ENCODE peak calls at places on chromosomes 2 and 18, in eight cellular contexts. One of them, this sample, is unnamed.

GRCh38 chr18:58639751-58640427 is 11.0 kb upstream of the ALPK2 start:
- DNase-seq in HFFc6: peak
- DNase-seq in NCI-H1436: no peak
- DNase-seq in stimulated activated CD4-positive, alpha-beta T cell treated with anti-CD3 and anti-CD28 coated beads, Interleukin-15, amount 100 ng/mL, for 48 hours: no peak
- DNase-seq in ELR: peak
- DNase-seq in kidney glomerular epithelial cell: no peak
- DNase-seq in activated naive CD8-positive, alpha-beta T cell treated with anti-CD3 and anti-CD28 coated beads, Interleukin-2, amount 50 U/mL, for 16 hours: no peak
- DNase-seq in astrocyte of the spinal cord: peak
- DNase-seq in this sample: no peak

GRCh38 chr18:57959278-57959677 is 84.7 kb upstream of the NEDD4L start:
- DNase-seq in ELR: peak
- DNase-seq in NCI-H1436: peak
- DNase-seq in HFFc6: peak
- DNase-seq in kidney glomerular epithelial cell: peak
- DNase-seq in activated naive CD8-positive, alpha-beta T cell treated with anti-CD3 and anti-CD28 coated beads, Interleukin-2, amount 50 U/mL, for 16 hours: no peak
- DNase-seq in stimulated activated CD4-positive, alpha-beta T cell treated with anti-CD3 and anti-CD28 coated beads, Interleukin-15, amount 100 ng/mL, for 48 hours: no peak
- DNase-seq in astrocyte of the spinal cord: peak
- DNase-seq in this sample: no peak

GRCh38 chr18:57088883-57089282 is 58.0 kb upstream of the BOD1L2 start:
- DNase-seq in astrocyte of the spinal cord: no peak
- DNase-seq in stimulated activated CD4-positive, alpha-beta T cell treated with anti-CD3 and anti-CD28 coated beads, Interleukin-15, amount 100 ng/mL, for 48 hours: no peak
- DNase-seq in kidney glomerular epithelial cell: no peak
- DNase-seq in HFFc6: no peak
- DNase-seq in NCI-H1436: peak
- DNase-seq in ELR: no peak
- DNase-seq in activated naive CD8-positive, alpha-beta T cell treated with anti-CD3 and anti-CD28 coated beads, Interleukin-2, amount 50 U/mL, for 16 hours: no peak
- DNase-seq in this sample: no peak

GRCh38 chr2:159612255-159612901 is 4.0 kb downstream of the BAZ2B start:
- DNase-seq in stimulated activated CD4-positive, alpha-beta T cell treated with anti-CD3 and anti-CD28 coated beads, Interleukin-15, amount 100 ng/mL, for 48 hours: no peak
- DNase-seq in HFFc6: no peak
- DNase-seq in NCI-H1436: peak
- DNase-seq in ELR: no peak
- DNase-seq in kidney glomerular epithelial cell: peak
- DNase-seq in activated naive CD8-positive, alpha-beta T cell treated with anti-CD3 and anti-CD28 coated beads, Interleukin-2, amount 50 U/mL, for 16 hours: no peak
- DNase-seq in astrocyte of the spinal cord: no peak
- DNase-seq in this sample: no peak

GRCh38 chr2:23620841-23621341 is 235.9 kb downstream of the KLHL29 start:
- DNase-seq in astrocyte of the spinal cord: peak
- DNase-seq in NCI-H1436: peak
- DNase-seq in HFFc6: no peak
- DNase-seq in ELR: no peak
- DNase-seq in kidney glomerular epithelial cell: no peak
- DNase-seq in stimulated activated CD4-positive, alpha-beta T cell treated with anti-CD3 and anti-CD28 coated beads, Interleukin-15, amount 100 ng/mL, for 48 hours: no peak
- DNase-seq in activated naive CD8-positive, alpha-beta T cell treated with anti-CD3 and anti-CD28 coated beads, Interleukin-2, amount 50 U/mL, for 16 hours: no peak
- DNase-seq in this sample: no peak

GRCh38 chr2:219010162-219010756 is 17.0 kb upstream of the CRYBA2 start:
- DNase-seq in HFFc6: peak
- DNase-seq in activated naive CD8-positive, alpha-beta T cell treated with anti-CD3 and anti-CD28 coated beads, Interleukin-2, amount 50 U/mL, for 16 hours: no peak
- DNase-seq in NCI-H1436: peak
- DNase-seq in stimulated activated CD4-positive, alpha-beta T cell treated with anti-CD3 and anti-CD28 coated beads, Interleukin-15, amount 100 ng/mL, for 48 hours: no peak
- DNase-seq in ELR: peak
- DNase-seq in kidney glomerular epithelial cell: no peak
- DNase-seq in astrocyte of the spinal cord: no peak
- DNase-seq in this sample: no peak

GRCh38 chr2:63576546-63576945 is 11.7 kb downstream of the WDPCP start:
- DNase-seq in activated naive CD8-positive, alpha-beta T cell treated with anti-CD3 and anti-CD28 coated beads, Interleukin-2, amount 50 U/mL, for 16 hours: no peak
- DNase-seq in kidney glomerular epithelial cell: no peak
- DNase-seq in ELR: no peak
- DNase-seq in HFFc6: no peak
- DNase-seq in NCI-H1436: no peak
- DNase-seq in astrocyte of the spinal cord: no peak
- DNase-seq in stimulated activated CD4-positive, alpha-beta T cell treated with anti-CD3 and anti-CD28 coated beads, Interleukin-15, amount 100 ng/mL, for 48 hours: no peak
- DNase-seq in this sample: no peak

GRCh38 chr2:62537814-62538213 is 31.8 kb upstream of the TMEM17 start:
- DNase-seq in stimulated activated CD4-positive, alpha-beta T cell treated with anti-CD3 and anti-CD28 coated beads, Interleukin-15, amount 100 ng/mL, for 48 hours: no peak
- DNase-seq in NCI-H1436: no peak
- DNase-seq in astrocyte of the spinal cord: no peak
- DNase-seq in activated naive CD8-positive, alpha-beta T cell treated with anti-CD3 and anti-CD28 coated beads, Interleukin-2, amount 50 U/mL, for 16 hours: no peak
- DNase-seq in HFFc6: no peak
- DNase-seq in kidney glomerular epithelial cell: no peak
- DNase-seq in ELR: no peak
- DNase-seq in this sample: no peak

GRCh38 chr2:58042486-58042970 is 4.1 kb upstream of the VRK2 start:
- DNase-seq in astrocyte of the spinal cord: peak
- DNase-seq in ELR: peak
- DNase-seq in activated naive CD8-positive, alpha-beta T cell treated with anti-CD3 and anti-CD28 coated beads, Interleukin-2, amount 50 U/mL, for 16 hours: no peak
- DNase-seq in kidney glomerular epithelial cell: peak
- DNase-seq in HFFc6: peak
- DNase-seq in NCI-H1436: peak
- DNase-seq in stimulated activated CD4-positive, alpha-beta T cell treated with anti-CD3 and anti-CD28 coated beads, Interleukin-15, amount 100 ng/mL, for 48 hours: no peak
- DNase-seq in this sample: no peak

GRCh38 chr18:79334496-79335233 is 61.1 kb upstream of the NFATC1 start:
- DNase-seq in kidney glomerular epithelial cell: no peak
- DNase-seq in NCI-H1436: no peak
- DNase-seq in HFFc6: no peak
- DNase-seq in stimulated activated CD4-positive, alpha-beta T cell treated with anti-CD3 and anti-CD28 coated beads, Interleukin-15, amount 100 ng/mL, for 48 hours: no peak
- DNase-seq in activated naive CD8-positive, alpha-beta T cell treated with anti-CD3 and anti-CD28 coated beads, Interleukin-2, amount 50 U/mL, for 16 hours: no peak
- DNase-seq in astrocyte of the spinal cord: no peak
- DNase-seq in ELR: no peak
- DNase-seq in this sample: no peak

GRCh38 chr18:57445488-57446319 is 10.5 kb downstream of the ONECUT2 start:
- DNase-seq in kidney glomerular epithelial cell: no peak
- DNase-seq in HFFc6: no peak
- DNase-seq in NCI-H1436: no peak
- DNase-seq in activated naive CD8-positive, alpha-beta T cell treated with anti-CD3 and anti-CD28 coated beads, Interleukin-2, amount 50 U/mL, for 16 hours: no peak
- DNase-seq in stimulated activated CD4-positive, alpha-beta T cell treated with anti-CD3 and anti-CD28 coated beads, Interleukin-15, amount 100 ng/mL, for 48 hours: no peak
- DNase-seq in astrocyte of the spinal cord: no peak
- DNase-seq in ELR: no peak
- DNase-seq in this sample: no peak

GRCh38 chr18:60292186-60292585 is 80.4 kb downstream of the MC4R start:
- DNase-seq in HFFc6: no peak
- DNase-seq in ELR: no peak
- DNase-seq in astrocyte of the spinal cord: no peak
- DNase-seq in stimulated activated CD4-positive, alpha-beta T cell treated with anti-CD3 and anti-CD28 coated beads, Interleukin-15, amount 100 ng/mL, for 48 hours: no peak
- DNase-seq in activated naive CD8-positive, alpha-beta T cell treated with anti-CD3 and anti-CD28 coated beads, Interleukin-2, amount 50 U/mL, for 16 hours: no peak
- DNase-seq in kidney glomerular epithelial cell: no peak
- DNase-seq in NCI-H1436: peak
- DNase-seq in this sample: no peak

GRCh38 chr2:152657042-152657441 is 60.2 kb downstream of the PRPF40A start:
- DNase-seq in ELR: peak
- DNase-seq in astrocyte of the spinal cord: no peak
- DNase-seq in HFFc6: no peak
- DNase-seq in NCI-H1436: no peak
- DNase-seq in kidney glomerular epithelial cell: no peak
- DNase-seq in activated naive CD8-positive, alpha-beta T cell treated with anti-CD3 and anti-CD28 coated beads, Interleukin-2, amount 50 U/mL, for 16 hours: no peak
- DNase-seq in stimulated activated CD4-positive, alpha-beta T cell treated with anti-CD3 and anti-CD28 coated beads, Interleukin-15, amount 100 ng/mL, for 48 hours: no peak
- DNase-seq in this sample: no peak

GRCh38 chr2:39625193-39625926 is 40.4 kb upstream of the TMEM178A start:
- DNase-seq in NCI-H1436: no peak
- DNase-seq in kidney glomerular epithelial cell: no peak
- DNase-seq in activated naive CD8-positive, alpha-beta T cell treated with anti-CD3 and anti-CD28 coated beads, Interleukin-2, amount 50 U/mL, for 16 hours: no peak
- DNase-seq in stimulated activated CD4-positive, alpha-beta T cell treated with anti-CD3 and anti-CD28 coated beads, Interleukin-15, amount 100 ng/mL, for 48 hours: no peak
- DNase-seq in HFFc6: no peak
- DNase-seq in astrocyte of the spinal cord: no peak
- DNase-seq in ELR: no peak
- DNase-seq in this sample: no peak

GRCh38 chr2:13193900-13194299 is 477.2 kb downstream of the TRIB2 start:
- DNase-seq in activated naive CD8-positive, alpha-beta T cell treated with anti-CD3 and anti-CD28 coated beads, Interleukin-2, amount 50 U/mL, for 16 hours: no peak
- DNase-seq in stimulated activated CD4-positive, alpha-beta T cell treated with anti-CD3 and anti-CD28 coated beads, Interleukin-15, amount 100 ng/mL, for 48 hours: no peak
- DNase-seq in ELR: peak
- DNase-seq in NCI-H1436: peak
- DNase-seq in astrocyte of the spinal cord: peak
- DNase-seq in HFFc6: no peak
- DNase-seq in kidney glomerular epithelial cell: peak
- DNase-seq in this sample: no peak

GRCh38 chr18:76374330-76375281 is 120.4 kb downstream of the ZNF516 start:
- DNase-seq in ELR: no peak
- DNase-seq in astrocyte of the spinal cord: no peak
- DNase-seq in activated naive CD8-positive, alpha-beta T cell treated with anti-CD3 and anti-CD28 coated beads, Interleukin-2, amount 50 U/mL, for 16 hours: peak
- DNase-seq in kidney glomerular epithelial cell: no peak
- DNase-seq in stimulated activated CD4-positive, alpha-beta T cell treated with anti-CD3 and anti-CD28 coated beads, Interleukin-15, amount 100 ng/mL, for 48 hours: peak
- DNase-seq in HFFc6: no peak
- DNase-seq in NCI-H1436: no peak
- DNase-seq in this sample: no peak

GRCh38 chr2:46983065-46983801 is 67.6 kb upstream of the MCFD2 start:
- DNase-seq in activated naive CD8-positive, alpha-beta T cell treated with anti-CD3 and anti-CD28 coated beads, Interleukin-2, amount 50 U/mL, for 16 hours: no peak
- DNase-seq in astrocyte of the spinal cord: peak
- DNase-seq in kidney glomerular epithelial cell: no peak
- DNase-seq in NCI-H1436: no peak
- DNase-seq in stimulated activated CD4-positive, alpha-beta T cell treated with anti-CD3 and anti-CD28 coated beads, Interleukin-15, amount 100 ng/mL, for 48 hours: no peak
- DNase-seq in ELR: peak
- DNase-seq in HFFc6: peak
- DNase-seq in this sample: peak

GRCh38 chr2:7794916-7795315 is 877.7 kb downstream of the RNF144A start:
- DNase-seq in activated naive CD8-positive, alpha-beta T cell treated with anti-CD3 and anti-CD28 coated beads, Interleukin-2, amount 50 U/mL, for 16 hours: no peak
- DNase-seq in HFFc6: no peak
- DNase-seq in stimulated activated CD4-positive, alpha-beta T cell treated with anti-CD3 and anti-CD28 coated beads, Interleukin-15, amount 100 ng/mL, for 48 hours: no peak
- DNase-seq in ELR: no peak
- DNase-seq in kidney glomerular epithelial cell: no peak
- DNase-seq in NCI-H1436: no peak
- DNase-seq in astrocyte of the spinal cord: no peak
- DNase-seq in this sample: no peak